ENCODE peak calls at places on chromosomes 5 and 9, in seven cellular contexts. One of them, this sample, is unnamed.

GRCh38 chr5:1027631-1028441 is 19.2 kb downstream of the NKD2 start:
- DNase-seq in hepatocyte: no peak
- DNase-seq in NCI-H460: no peak
- DNase-seq in AML-193: no peak
- DNase-seq in COR-L47: no peak
- DNase-seq in HT-29: no peak
- DNase-seq in non-pigmented ciliary epithelial cell: no peak
- DNase-seq in this sample: no peak

GRCh38 chr9:137416006-137416562 is 6.9 kb downstream of the EXD3 start:
- DNase-seq in NCI-H460: no peak
- DNase-seq in non-pigmented ciliary epithelial cell: no peak
- DNase-seq in HT-29: no peak
- DNase-seq in AML-193: no peak
- DNase-seq in hepatocyte: no peak
- DNase-seq in COR-L47: no peak
- DNase-seq in this sample: no peak

GRCh38 chr9:6302417-6302816 is 25.8 kb upstream of the TPD52L3 start:
- DNase-seq in NCI-H460: no peak
- DNase-seq in COR-L47: no peak
- DNase-seq in HT-29: peak; percentile 55
- DNase-seq in hepatocyte: peak; percentile 19
- DNase-seq in AML-193: no peak
- DNase-seq in non-pigmented ciliary epithelial cell: peak; percentile 10
- DNase-seq in this sample: no peak

GRCh38 chr9:133238851-133239532 is 29.9 kb upstream of the OBP2B start:
- DNase-seq in hepatocyte: peak; percentile 89
- DNase-seq in non-pigmented ciliary epithelial cell: no peak
- DNase-seq in NCI-H460: peak; percentile 61
- DNase-seq in HT-29: peak; percentile 89
- DNase-seq in COR-L47: no peak
- DNase-seq in AML-193: peak; percentile 33
- DNase-seq in this sample: peak; percentile 56

GRCh38 chr9:109707355-109707754 is 72.6 kb upstream of the PALM2AKAP2 start:
- DNase-seq in COR-L47: no peak
- DNase-seq in AML-193: no peak
- DNase-seq in non-pigmented ciliary epithelial cell: no peak
- DNase-seq in hepatocyte: no peak
- DNase-seq in HT-29: no peak
- DNase-seq in NCI-H460: no peak
- DNase-seq in this sample: no peak

GRCh38 chr5:123344819-123345426 is 78.3 kb downstream of the CEP120 start:
- DNase-seq in HT-29: peak; percentile 39
- DNase-seq in COR-L47: peak; percentile 16
- DNase-seq in hepatocyte: peak; percentile 61
- DNase-seq in NCI-H460: peak; percentile 24
- DNase-seq in AML-193: peak; percentile 1
- DNase-seq in non-pigmented ciliary epithelial cell: no peak
- DNase-seq in this sample: peak; percentile 15

GRCh38 chr5:37839441-37840035 is 303 bp downstream of the GDNF start:
- DNase-seq in HT-29: no peak
- DNase-seq in non-pigmented ciliary epithelial cell: no peak
- DNase-seq in hepatocyte: peak; percentile 79
- DNase-seq in AML-193: no peak
- DNase-seq in COR-L47: peak; percentile 23
- DNase-seq in NCI-H460: no peak
- DNase-seq in this sample: peak; percentile 35

GRCh38 chr5:15009420-15009819 is 137.8 kb upstream of the ANKH start:
- DNase-seq in hepatocyte: peak; percentile 81
- DNase-seq in AML-193: no peak
- DNase-seq in NCI-H460: peak; percentile 70
- DNase-seq in HT-29: peak; percentile 97
- DNase-seq in COR-L47: peak; percentile 74
- DNase-seq in non-pigmented ciliary epithelial cell: no peak
- DNase-seq in this sample: peak; percentile 96

GRCh38 chr9:82781965-82782392 is 281.0 kb downstream of the RASEF start:
- DNase-seq in hepatocyte: no peak
- DNase-seq in HT-29: no peak
- DNase-seq in non-pigmented ciliary epithelial cell: no peak
- DNase-seq in NCI-H460: no peak
- DNase-seq in AML-193: no peak
- DNase-seq in COR-L47: peak; percentile 82
- DNase-seq in this sample: no peak

GRCh38 chr5:72125931-72126620 is 18.8 kb downstream of the MAP1B start:
- DNase-seq in NCI-H460: no peak
- DNase-seq in COR-L47: no peak
- DNase-seq in HT-29: no peak
- DNase-seq in hepatocyte: no peak
- DNase-seq in AML-193: no peak
- DNase-seq in non-pigmented ciliary epithelial cell: no peak
- DNase-seq in this sample: no peak

GRCh38 chr9:92245005-92245797 is 48.3 kb downstream of the IARS1 start:
- DNase-seq in COR-L47: no peak
- DNase-seq in non-pigmented ciliary epithelial cell: no peak
- DNase-seq in hepatocyte: no peak
- DNase-seq in NCI-H460: no peak
- DNase-seq in HT-29: no peak
- DNase-seq in AML-193: no peak
- DNase-seq in this sample: no peak

GRCh38 chr9:91116226-91116625 is 245.5 kb downstream of the AUH start:
- DNase-seq in AML-193: no peak
- DNase-seq in hepatocyte: no peak
- DNase-seq in non-pigmented ciliary epithelial cell: no peak
- DNase-seq in NCI-H460: no peak
- DNase-seq in HT-29: no peak
- DNase-seq in COR-L47: no peak
- DNase-seq in this sample: no peak

GRCh38 chr5:100623719-100624118 is 88.5 kb downstream of the FAM174A start:
- DNase-seq in COR-L47: peak; percentile 8
- DNase-seq in AML-193: peak; percentile 77
- DNase-seq in non-pigmented ciliary epithelial cell: no peak
- DNase-seq in HT-29: peak; percentile 39
- DNase-seq in hepatocyte: peak; percentile 20
- DNase-seq in NCI-H460: peak; percentile 23
- DNase-seq in this sample: no peak

GRCh38 chr5:81268797-81269196 is 32.6 kb upstream of the ZCCHC9 start:
- DNase-seq in HT-29: peak; percentile 22
- DNase-seq in NCI-H460: peak; percentile 6
- DNase-seq in non-pigmented ciliary epithelial cell: peak; percentile 61
- DNase-seq in COR-L47: no peak
- DNase-seq in hepatocyte: peak; percentile 43
- DNase-seq in AML-193: no peak
- DNase-seq in this sample: peak; percentile 54

GRCh38 chr9:81560851-81561732 is 128.3 kb downstream of the TLE1 start:
- DNase-seq in hepatocyte: no peak
- DNase-seq in HT-29: no peak
- DNase-seq in NCI-H460: no peak
- DNase-seq in non-pigmented ciliary epithelial cell: no peak
- DNase-seq in COR-L47: no peak
- DNase-seq in AML-193: no peak
- DNase-seq in this sample: no peak

GRCh38 chr5:168867271-168867670 is 288.1 kb upstream of the PANK3 start:
- DNase-seq in HT-29: no peak
- DNase-seq in AML-193: no peak
- DNase-seq in NCI-H460: no peak
- DNase-seq in COR-L47: no peak
- DNase-seq in hepatocyte: no peak
- DNase-seq in non-pigmented ciliary epithelial cell: no peak
- DNase-seq in this sample: no peak

This sample was measured in HepG2.